ENCODE peak calls at places on chromosomes 16 and 17, in eight cellular contexts. I is stimulated activated CD8-positive, alpha-beta memory T cell treated with anti-CD3 and anti-CD28 coated beads, Interleukin-4, amount 100 ng/mL, for 24 hours; E is midbrain; W is NCI-H2081; G is stimulated activated CD4-positive, alpha-beta T cell treated with anti-CD3 and anti-CD28 coated beads, Interleukin-1b, Interleukin-23, amount 100 ng/mL, for 4 hours; Z is NCI-H2171 treated with DMSO at 0.1 percent for 48 hours; R is AG08395; A is fibroblast of pulmonary artery. U is an unnamed sample.

GRCh38 chr17:10743316-10744009 is 13.6 kb upstream of the TMEM220 start:
- DNase-seq in G (no peak), R (peak; percentile 74), I (no peak), A (peak; percentile 50), E (no peak), Z (no peak), W (no peak), U (peak; percentile 60)

GRCh38 chr17:7466644-7467341 is 12.6 kb downstream of the ZBTB4 start:
- DNase-seq in E (no peak), G (no peak), A (peak; percentile 69), I (no peak), Z (no peak), R (no peak), W (no peak), U (peak; percentile 71)

GRCh38 chr16:58299757-58300349 is 5.0 kb upstream of the PRSS54 start:
- DNase-seq in G (no peak), W (no peak), Z (peak; percentile 64), R (peak; percentile 5), I (no peak), E (no peak), A (peak; percentile 29), U (peak; percentile 16)

GRCh38 chr16:88437367-88437964 is 15.6 kb upstream of the ZFPM1 start:
- DNase-seq in W (peak; percentile 43), Z (peak; percentile 34), E (no peak), A (peak; percentile 35), I (peak; percentile 58), G (peak; percentile 68), R (peak; percentile 58), U (peak; percentile 26)

GRCh38 chr17:46182961-46183360 is 10.3 kb downstream of the KANSL1 start:
- DNase-seq in W (no peak), R (no peak), G (no peak), Z (no peak), A (no peak), E (no peak), I (no peak), U (no peak)

GRCh38 chr16:66272461-66272860 is 94.0 kb upstream of the CDH5 start:
- DNase-seq in A (no peak), E (no peak), R (no peak), I (no peak), W (no peak), Z (no peak), G (no peak), U (no peak)

GRCh38 chr16:81838794-81839193 is 59.7 kb downstream of the PLCG2 start:
- DNase-seq in R (no peak), G (no peak), W (no peak), E (no peak), A (no peak), Z (no peak), I (no peak), U (peak; percentile 56)

GRCh38 chr17:82392967-82393366 is 21.4 kb downstream of the UTS2R start:
- DNase-seq in Z (no peak), A (no peak), R (no peak), E (no peak), I (no peak), W (no peak), G (no peak), U (no peak)

GRCh38 chr16:30867747-30868146 is 26.1 kb downstream of the BCL7C start:
- DNase-seq in I (no peak), E (no peak), R (peak; percentile 31), G (no peak), A (peak; percentile 15), W (no peak), Z (no peak), U (no peak)

GRCh38 chr17:2694381-2695242 is 17.0 kb downstream of the CLUH start:
- DNase-seq in W (no peak), I (no peak), G (no peak), R (no peak), Z (no peak), A (no peak), E (no peak), U (no peak)

GRCh38 chr17:73165616-73166404 is 1.0 kb downstream of the SSTR2 start:
- DNase-seq in I (no peak), E (no peak), R (peak; percentile 24), A (no peak), Z (no peak), W (no peak), G (no peak), U (no peak)

GRCh38 chr17:1367351-1367745 is 32.7 kb downstream of the YWHAE start:
- DNase-seq in R (no peak), I (no peak), A (no peak), W (no peak), Z (no peak), G (no peak), E (no peak), U (peak; percentile 64)

U was measured in fibroblast of lung.